ENCODE peak calls at places on chromosomes 4 and X, in four cellular contexts. E, J, Q and Y are unnamed samples.

GRCh38 chr4:54498661-54499111 is 159.1 kb upstream of the KIT start:
- DNase-seq in J (peak; percentile 63), Q (peak; percentile 96), E (no peak), Y (peak; percentile 41)

GRCh38 chr4:72430050-72430449 is 139.0 kb downstream of the ADAMTS3 start:
- DNase-seq in E (no peak), Q (no peak), J (no peak), Y (no peak)

GRCh38 chrX:84634201-84634782 is 132.0 kb upstream of the HDX start:
- DNase-seq in Q (no peak), E (no peak), J (no peak), Y (no peak)

GRCh38 chr4:39259571-39260330 is 77.4 kb downstream of the WDR19 start:
- DNase-seq in Q (no peak), J (no peak), E (no peak), Y (no peak)

GRCh38 chrX:17917945-17918577 is 57.0 kb upstream of the RAI2 start:
- DNase-seq in J (no peak), Q (no peak), E (no peak), Y (no peak)

GRCh38 chr4:169133932-169134331 is 123.9 kb upstream of the CBR4 start:
- DNase-seq in J (no peak), E (no peak), Q (no peak), Y (no peak)

GRCh38 chr4:169621754-169622481 is 1.5 kb downstream of the CLCN3 start:
- DNase-seq in E (peak; percentile 82), J (no peak), Q (peak; percentile 61), Y (peak; percentile 36)

GRCh38 chr4:53313510-53313909 is 52.4 kb downstream of the SCFD2 start:
- DNase-seq in E (no peak), Q (peak; percentile 23), J (peak; percentile 33), Y (no peak)

GRCh38 chrX:3094261-3094660 is 53.0 kb downstream of the ARSF start:
- DNase-seq in Q (peak; percentile 63), J (peak; percentile 41), E (no peak), Y (peak; percentile 2)

GRCh38 chr4:23782778-23783455 is 106.9 kb downstream of the PPARGC1A start:
- DNase-seq in Q (no peak), J (no peak), E (no peak), Y (no peak)

GRCh38 chr4:177001271-177002175 is 208.8 kb upstream of the VEGFC start:
- DNase-seq in E (no peak), J (no peak), Q (peak; percentile 79), Y (peak; percentile 48)

GRCh38 chr4:40178672-40179071 is 18.2 kb upstream of the RHOH start:
- DNase-seq in E (no peak), Q (no peak), J (no peak), Y (no peak)

GRCh38 chrX:1385251-1385794 is 6.6 kb downstream of the SLC25A6 start:
- DNase-seq in Q (no peak), J (no peak), E (no peak), Y (no peak)

GRCh38 chr4:73729534-73730165 is 10.7 kb upstream of the CXCL8 start:
- DNase-seq in Q (peak; percentile 68), E (no peak), J (peak; percentile 59), Y (no peak)

GRCh38 chrX:9188117-9188516 is 154.2 kb upstream of the FAM9B start:
- DNase-seq in J (no peak), Q (no peak), E (no peak), Y (no peak)

GRCh38 chrX:37726346-37726745 is 40.8 kb downstream of the XK start:
- DNase-seq in J (no peak), Q (no peak), E (no peak), Y (no peak)

GRCh38 chrX:156001667-156002021 is 4.1 kb downstream of the IL9R start:
- DNase-seq in E (peak; percentile 22), Q (no peak), J (no peak), Y (no peak)

GRCh38 chr4:182219400-182219799 is 23.8 kb upstream of the TENM3 start:
- DNase-seq in Q (peak; percentile 44), J (no peak), E (no peak), Y (no peak)

GRCh38 chr4:38684951-38685350 is 21.0 kb downstream of the KLF3 start:
- DNase-seq in J (no peak), E (no peak), Q (no peak), Y (no peak)

GRCh38 chr4:87659247-87659931 is 9.3 kb downstream of the DMP1 start:
- DNase-seq in Q (peak; percentile 64), J (peak; percentile 55), E (no peak), Y (peak; percentile 31)

GRCh38 chrX:24646745-24647182 is 383 bp downstream of the PCYT1B start:
- DNase-seq in E (no peak), Q (peak; percentile 47), J (peak; percentile 0), Y (peak; percentile 0)

GRCh38 chrX:112769034-112769433 is 71.6 kb downstream of the AMOT start:
- DNase-seq in Q (no peak), J (no peak), E (no peak), Y (no peak)

GRCh38 chr4:77177196-77177595 is 20.2 kb downstream of the CCNG2 start:
- DNase-seq in J (no peak), E (no peak), Q (no peak), Y (no peak)

GRCh38 chrX:567891-568290 is 62.7 kb upstream of the SHOX start:
- DNase-seq in E (no peak), Q (no peak), J (no peak), Y (no peak)

GRCh38 chr4:48475770-48476169 is 7.4 kb upstream of the SLC10A4 start:
- DNase-seq in E (no peak), J (no peak), Q (no peak), Y (no peak)

GRCh38 chr4:37442062-37442323 is 197.4 kb downstream of the NWD2 start:
- DNase-seq in J (no peak), E (no peak), Q (no peak), Y (no peak)
- H3K27ac ChIP-seq in J (no peak overlapping the region), E (no peak overlapping the region), Q (peak overlapping the region; percentile 14), Y (peak overlapping the region; percentile 89)

GRCh38 chr4:41599192-41599786 is 61.3 kb downstream of the LIMCH1 start:
- DNase-seq in J (no peak), E (no peak), Q (no peak), Y (no peak)

GRCh38 chr4:41600243-41600642 is 62.3 kb downstream of the LIMCH1 start:
- DNase-seq in J (peak; percentile 30), Q (no peak), E (no peak), Y (peak; percentile 36)

GRCh38 chr4:41602113-41602512 is 64.2 kb downstream of the LIMCH1 start:
- DNase-seq in Q (no peak), E (no peak), J (no peak), Y (no peak)

GRCh38 chr4:41597494-41597893 is 59.5 kb downstream of the LIMCH1 start:
- DNase-seq in Q (no peak), J (no peak), E (no peak), Y (no peak)

DNA sequence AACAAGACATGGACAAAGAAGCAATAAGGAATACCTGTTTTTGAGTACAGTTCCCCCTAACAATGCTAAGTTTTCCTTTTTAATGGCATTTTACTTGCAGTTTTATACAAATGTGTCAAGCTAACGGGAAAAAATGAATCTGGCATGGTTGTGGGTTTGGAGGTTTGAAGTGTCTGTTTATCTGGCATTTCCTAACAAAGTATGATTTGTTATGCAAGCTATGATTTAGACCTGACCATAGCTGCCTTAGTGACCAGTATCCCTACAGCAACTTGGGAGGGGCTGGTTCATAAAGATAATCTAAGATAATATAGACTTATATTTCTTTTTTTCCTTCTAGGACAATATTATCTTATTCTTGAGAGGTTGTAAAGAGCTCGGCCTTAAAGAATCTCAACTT is 60.6 kb downstream of the LIMCH1 start:
- DNase-seq in J (no peak), E (no peak), Q (no peak), Y (no peak)
- H3K27ac ChIP-seq in J (no peak overlapping the region), E (no peak overlapping the region), Q (no peak overlapping the region), Y (no peak overlapping the region)

GRCh38 chr4:125445525-125445924 is 130.8 kb downstream of the FAT4 start:
- DNase-seq in J (no peak), Q (no peak), E (no peak), Y (no peak)
- H3K27ac ChIP-seq in J (no peak overlapping the region), Q (no peak overlapping the region), E (no peak overlapping the region), Y (no peak overlapping the region)

GRCh38 chr4:137531121-137531520 is 1.2 kb downstream of the PCDH18 start:
- DNase-seq in E (no peak), J (no peak), Q (no peak), Y (no peak)
- H3K27ac ChIP-seq in E (no peak overlapping the region), J (no peak overlapping the region), Q (no peak overlapping the region), Y (no peak overlapping the region)

GRCh38 chrX:71224969-71225368 is 1.9 kb downstream of the GJB1 start:
- DNase-seq in Q (no peak), E (no peak), J (no peak), Y (no peak)
- H3K27ac ChIP-seq in Q (no peak overlapping the region), E (no peak overlapping the region), J (no peak overlapping the region), Y (no peak overlapping the region)

DNA sequence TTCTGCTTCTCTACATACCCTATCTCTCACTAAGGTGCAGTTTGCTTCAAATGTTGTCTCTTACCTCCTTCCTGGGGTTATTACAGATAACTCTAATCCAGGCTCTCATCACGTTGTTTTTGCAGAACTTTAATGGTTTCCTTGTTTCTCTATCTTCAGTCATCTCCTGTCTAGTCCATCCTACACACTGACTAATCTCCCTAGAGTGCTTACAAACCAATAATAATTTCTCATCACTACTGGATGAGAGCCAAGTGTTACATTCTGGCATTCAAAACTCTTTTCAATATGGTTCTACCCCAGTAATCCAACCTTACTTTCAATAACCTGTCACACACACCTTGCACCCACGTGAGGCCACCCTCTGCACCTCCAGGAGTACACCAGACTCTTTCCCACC is 86.1 kb downstream of the SYNPO2 start:
- DNase-seq in J (no peak), Q (peak; percentile 54), E (no peak), Y (no peak)
- H3K27ac ChIP-seq in J (no peak overlapping the region), Q (no peak overlapping the region), E (no peak overlapping the region), Y (no peak overlapping the region)

GRCh38 chrX:12954981-12955380 is 19.9 kb upstream of the TMSB4X start:
- DNase-seq in E (no peak), J (no peak), Q (no peak), Y (no peak)

GRCh38 chrX:12958461-12958860 is 16.4 kb upstream of the TMSB4X start:
- DNase-seq in E (no peak), J (no peak), Q (no peak), Y (no peak)

GRCh38 chrX:12955882-12956703 is 18.8 kb upstream of the TMSB4X start:
- DNase-seq in Q (peak; percentile 58), J (peak; percentile 32), E (peak; percentile 65), Y (no peak)

GRCh38 chrX:12958059-12958458 is 16.9 kb upstream of the TMSB4X start:
- DNase-seq in Q (no peak), E (no peak), J (no peak), Y (no peak)

GRCh38 chrX:12956704-12957541 is 18.0 kb upstream of the TMSB4X start:
- DNase-seq in J (peak; percentile 20), E (peak; percentile 85), Q (peak; percentile 59), Y (no peak)
- H3K27ac ChIP-seq in J (peak overlapping the region; percentile 94), E (peak overlapping the region; percentile 88), Q (peak overlapping the region; percentile 93), Y (peak overlapping the region; percentile 95)